ENCODE peak calls at places on chromosome 3, in six cellular contexts. One of them, this sample, is unnamed.

GRCh38 chr3:66763294-66763693 is 234.8 kb upstream of the KBTBD8 start:
- DNase-seq in GM04504: peak; percentile 19
- DNase-seq in NCI-H1694: no peak
- DNase-seq in cerebellum: no peak
- DNase-seq in amniotic stem cell: no peak
- DNase-seq in lung: peak; percentile 49
- DNase-seq in this sample: peak; percentile 1

GRCh38 chr3:58164199-58164879 is 46.4 kb downstream of the DNASE1L3 start:
- DNase-seq in GM04504: no peak
- DNase-seq in cerebellum: peak; percentile 79
- DNase-seq in NCI-H1694: no peak
- DNase-seq in lung: peak; percentile 75
- DNase-seq in amniotic stem cell: no peak
- DNase-seq in this sample: peak; percentile 45

GRCh38 chr3:13858768-13859520 is 20.9 kb downstream of the WNT7A start:
- DNase-seq in NCI-H1694: no peak
- DNase-seq in cerebellum: no peak
- DNase-seq in lung: no peak
- DNase-seq in GM04504: no peak
- DNase-seq in amniotic stem cell: no peak
- DNase-seq in this sample: no peak

GRCh38 chr3:196774191-196774820 is 34.6 kb downstream of the PAK2 start:
- DNase-seq in GM04504: peak; percentile 46
- DNase-seq in NCI-H1694: no peak
- DNase-seq in cerebellum: no peak
- DNase-seq in amniotic stem cell: no peak
- DNase-seq in lung: no peak
- DNase-seq in this sample: no peak

GRCh38 chr3:72352176-72352575 is 496.1 kb downstream of the SHQ1 start:
- DNase-seq in NCI-H1694: no peak
- DNase-seq in amniotic stem cell: no peak
- DNase-seq in lung: no peak
- DNase-seq in cerebellum: no peak
- DNase-seq in GM04504: no peak
- DNase-seq in this sample: no peak

GRCh38 chr3:125250973-125251372 is 38.4 kb upstream of the SLC12A8 start:
- DNase-seq in cerebellum: no peak
- DNase-seq in NCI-H1694: no peak
- DNase-seq in lung: no peak
- DNase-seq in GM04504: no peak
- DNase-seq in amniotic stem cell: no peak
- DNase-seq in this sample: no peak

GRCh38 chr3:52037291-52037690 is 19.1 kb downstream of the DUSP7 start:
- DNase-seq in NCI-H1694: no peak
- DNase-seq in amniotic stem cell: no peak
- DNase-seq in GM04504: no peak
- DNase-seq in cerebellum: no peak
- DNase-seq in lung: no peak
- DNase-seq in this sample: no peak

GRCh38 chr3:117903226-117903625 is 1131.4 kb downstream of the IGSF11 start:
- DNase-seq in cerebellum: no peak
- DNase-seq in amniotic stem cell: peak; percentile 22
- DNase-seq in GM04504: peak; percentile 69
- DNase-seq in lung: no peak
- DNase-seq in NCI-H1694: no peak
- DNase-seq in this sample: no peak

GRCh38 chr3:113250566-113250965 is 39.2 kb downstream of the BOC start:
- DNase-seq in cerebellum: no peak
- DNase-seq in amniotic stem cell: no peak
- DNase-seq in GM04504: no peak
- DNase-seq in NCI-H1694: no peak
- DNase-seq in lung: no peak
- DNase-seq in this sample: no peak

GRCh38 chr3:137035631-137036030 is 77.8 kb downstream of the IL20RB start:
- DNase-seq in GM04504: no peak
- DNase-seq in cerebellum: no peak
- DNase-seq in amniotic stem cell: no peak
- DNase-seq in NCI-H1694: no peak
- DNase-seq in lung: no peak
- DNase-seq in this sample: no peak

GRCh38 chr3:158950131-158950901 is 148.5 kb downstream of the MFSD1 start:
- DNase-seq in lung: no peak
- DNase-seq in cerebellum: no peak
- DNase-seq in NCI-H1694: no peak
- DNase-seq in amniotic stem cell: no peak
- DNase-seq in GM04504: no peak
- DNase-seq in this sample: no peak

GRCh38 chr3:193452338-193452737 is 73.8 kb upstream of the ATP13A5 start:
- DNase-seq in amniotic stem cell: no peak
- DNase-seq in NCI-H1694: peak; percentile 62
- DNase-seq in lung: no peak
- DNase-seq in cerebellum: no peak
- DNase-seq in GM04504: no peak
- DNase-seq in this sample: no peak

GRCh38 chr3:112736386-112736785 is 95.4 kb upstream of the CCDC80 start:
- DNase-seq in GM04504: no peak
- DNase-seq in amniotic stem cell: no peak
- DNase-seq in lung: no peak
- DNase-seq in cerebellum: no peak
- DNase-seq in NCI-H1694: no peak
- DNase-seq in this sample: no peak

GRCh38 chr3:157523814-157524213 is 20.6 kb upstream of the VEPH1 start:
- DNase-seq in lung: no peak
- DNase-seq in amniotic stem cell: no peak
- DNase-seq in cerebellum: no peak
- DNase-seq in GM04504: no peak
- DNase-seq in NCI-H1694: no peak
- DNase-seq in this sample: no peak

GRCh38 chr3:64717872-64718613 is 30.2 kb upstream of the ADAMTS9 start:
- DNase-seq in NCI-H1694: no peak
- DNase-seq in cerebellum: no peak
- DNase-seq in GM04504: no peak
- DNase-seq in amniotic stem cell: no peak
- DNase-seq in lung: no peak
- DNase-seq in this sample: no peak

GRCh38 chr3:104031598-104031997 is 1335.1 kb upstream of the ALCAM start:
- DNase-seq in GM04504: no peak
- DNase-seq in NCI-H1694: no peak
- DNase-seq in amniotic stem cell: no peak
- DNase-seq in lung: no peak
- DNase-seq in cerebellum: no peak
- DNase-seq in this sample: no peak

GRCh38 chr3:4821975-4822374 is 157.3 kb upstream of the BHLHE40 start:
- DNase-seq in GM04504: no peak
- DNase-seq in lung: no peak
- DNase-seq in amniotic stem cell: no peak
- DNase-seq in NCI-H1694: no peak
- DNase-seq in cerebellum: no peak
- DNase-seq in this sample: no peak

GRCh38 chr3:39098473-39099000 is 8.9 kb downstream of the GORASP1 start:
- DNase-seq in lung: peak; percentile 28
- DNase-seq in cerebellum: no peak
- DNase-seq in GM04504: no peak
- DNase-seq in amniotic stem cell: no peak
- DNase-seq in NCI-H1694: no peak
- DNase-seq in this sample: no peak

GRCh38 chr3:144760831-144761230 is 789.2 kb downstream of the DIPK2A start:
- DNase-seq in GM04504: no peak
- DNase-seq in amniotic stem cell: no peak
- DNase-seq in lung: no peak
- DNase-seq in cerebellum: no peak
- DNase-seq in NCI-H1694: no peak
- DNase-seq in this sample: no peak

GRCh38 chr3:8520816-8521415 is 19.3 kb downstream of the LMCD1 start:
- DNase-seq in lung: no peak
- DNase-seq in NCI-H1694: no peak
- DNase-seq in GM04504: no peak
- DNase-seq in amniotic stem cell: no peak
- DNase-seq in cerebellum: no peak
- DNase-seq in this sample: no peak

GRCh38 chr3:119745942-119746341 is 36.0 kb upstream of the NR1I2 start:
- DNase-seq in cerebellum: no peak
- DNase-seq in NCI-H1694: no peak
- DNase-seq in lung: no peak
- DNase-seq in GM04504: no peak
- DNase-seq in amniotic stem cell: no peak
- DNase-seq in this sample: no peak

GRCh38 chr3:161284989-161285388 is 63.9 kb downstream of the NMD3 start:
- DNase-seq in lung: no peak
- DNase-seq in amniotic stem cell: no peak
- DNase-seq in NCI-H1694: no peak
- DNase-seq in cerebellum: no peak
- DNase-seq in GM04504: no peak
- DNase-seq in this sample: no peak

GRCh38 chr3:29186131-29186599 is 94.7 kb upstream of the RBMS3 start:
- DNase-seq in lung: no peak
- DNase-seq in GM04504: peak; percentile 96
- DNase-seq in amniotic stem cell: peak; percentile 78
- DNase-seq in cerebellum: no peak
- DNase-seq in NCI-H1694: no peak
- DNase-seq in this sample: no peak

GRCh38 chr3:107221856-107222255 is 155.4 kb upstream of the CCDC54 start:
- DNase-seq in GM04504: no peak
- DNase-seq in lung: no peak
- DNase-seq in cerebellum: no peak
- DNase-seq in amniotic stem cell: no peak
- DNase-seq in NCI-H1694: no peak
- DNase-seq in this sample: no peak

This sample was measured in NCI-H460.